ENCODE peak calls at places on chromosomes 1 and 21, in eight cellular contexts. W, J, P, D, R, E, H and O are unnamed samples.

GRCh38 chr1:108880850-108881249 is 4.1 kb downstream of the GPSM2 start:
- DNase-seq in R (no peak), H (no peak), P (no peak), E (no peak), D (no peak), W (no peak), J (no peak), O (no peak)

GRCh38 chr1:219837274-219837993 is 90.9 kb downstream of the SLC30A10 start:
- DNase-seq in W (no peak), R (peak), H (no peak), D (peak), P (peak), E (peak), J (no peak), O (no peak)

GRCh38 chr1:113519561-113519960 is 129.2 kb downstream of the MAGI3 start:
- DNase-seq in H (no peak), E (no peak), W (no peak), D (no peak), J (no peak), R (no peak), P (peak), O (no peak)

GRCh38 chr21:32545948-32546441 is 39.3 kb downstream of the TCP10L start:
- DNase-seq in E (no peak), R (no peak), D (no peak), P (no peak), H (no peak), W (no peak), J (no peak), O (no peak)

GRCh38 chr21:34700605-34701004 is 31.8 kb downstream of the CLIC6 start:
- DNase-seq in W (no peak), R (no peak), D (no peak), E (no peak), J (peak), P (no peak), H (no peak), O (no peak)

GRCh38 chr21:45386728-45387371 is 18.1 kb upstream of the COL18A1 start:
- DNase-seq in D (no peak), P (peak), H (peak), W (peak), E (no peak), J (no peak), R (no peak), O (no peak)

GRCh38 chr1:180946056-180946455 is 33.4 kb downstream of the KIAA1614 start:
- DNase-seq in E (no peak), R (no peak), H (no peak), P (no peak), J (no peak), W (no peak), D (no peak), O (no peak)

GRCh38 chr1:42845866-42846256 is 552 bp upstream of the ZNF691 start:
- DNase-seq in R (peak), J (no peak), D (no peak), W (no peak), E (peak), P (no peak), H (no peak), O (no peak)

GRCh38 chr21:33655591-33656221 is 13.4 kb downstream of the ITSN1 start:
- DNase-seq in H (no peak), P (peak), E (no peak), J (no peak), R (no peak), W (peak), D (no peak), O (no peak)

GRCh38 chr1:94694234-94694915 is 125.8 kb upstream of the SLC44A3 start:
- DNase-seq in W (no peak), H (no peak), E (no peak), P (no peak), D (no peak), R (no peak), J (no peak), O (no peak)

GRCh38 chr1:32094721-32095521 is 12.9 kb upstream of the KPNA6 start:
- DNase-seq in R (no peak), D (no peak), H (no peak), P (peak), E (no peak), W (peak), J (no peak), O (no peak)

GRCh38 chr1:209491897-209492296 is 91.6 kb upstream of the CAMK1G start:
- DNase-seq in P (no peak), R (no peak), J (no peak), W (no peak), H (no peak), D (no peak), E (no peak), O (no peak)

GRCh38 chr1:3119748-3120524 is 50.9 kb downstream of the PRDM16 start:
- DNase-seq in J (no peak), R (no peak), D (no peak), E (no peak), P (no peak), W (no peak), H (no peak), O (no peak)

GRCh38 chr1:210378721-210379120 is 50.0 kb downstream of the HHAT start:
- DNase-seq in E (no peak), P (no peak), R (no peak), W (no peak), H (no peak), D (no peak), J (no peak), O (no peak)

GRCh38 chr1:3419415-3420204 is 34.9 kb upstream of the ARHGEF16 start:
- DNase-seq in W (no peak), P (no peak), J (no peak), R (no peak), H (no peak), E (no peak), D (no peak), O (no peak)

GRCh38 chr1:156119503-156120209 is 5.1 kb downstream of the LMNA start:
- DNase-seq in J (no peak), H (peak), W (no peak), E (no peak), D (no peak), P (peak), R (no peak), O (no peak)

GRCh38 chr21:34908424-34909055 is 140.6 kb downstream of the RUNX1 start:
- DNase-seq in J (no peak), H (no peak), E (no peak), W (no peak), P (peak), R (no peak), D (no peak), O (no peak)

GRCh38 chr1:152347116-152347728 is 12.6 kb downstream of the FLG2 start:
- DNase-seq in E (no peak), R (peak), W (peak), H (no peak), D (peak), J (no peak), P (peak), O (no peak)

GRCh38 chr1:246794261-246795093 is 70.3 kb downstream of the SCCPDH start:
- DNase-seq in H (no peak), D (no peak), R (peak), E (no peak), W (no peak), P (no peak), J (no peak), O (no peak)

GRCh38 chr1:201551877-201552731 is 13.2 kb downstream of the NAV1 start:
- DNase-seq in J (no peak), R (no peak), E (no peak), P (no peak), W (no peak), D (no peak), H (no peak), O (no peak)

GRCh38 chr1:76257823-76258222 is 183.3 kb downstream of the ST6GALNAC3 start:
- DNase-seq in E (no peak), P (no peak), J (no peak), H (no peak), W (no peak), D (no peak), R (no peak), O (no peak)

GRCh38 chr1:85330711-85331290 is 54.4 kb upstream of the BCL10 start:
- DNase-seq in J (no peak), W (no peak), H (peak), R (no peak), P (no peak), D (no peak), E (no peak), O (no peak)

GRCh38 chr21:36456714-36457399 is 23.1 kb downstream of the CLDN14 start:
- DNase-seq in J (no peak), R (no peak), H (no peak), W (no peak), D (no peak), E (no peak), P (no peak), O (no peak)

GRCh38 chr1:245278846-245279245 is 124.1 kb downstream of the KIF26B start:
- DNase-seq in E (no peak), P (no peak), J (no peak), D (no peak), W (no peak), H (no peak), R (no peak), O (no peak)

GRCh38 chr1:159908255-159908905 is 8.4 kb upstream of the CFAP45 start:
- DNase-seq in H (no peak), R (no peak), W (no peak), P (no peak), E (no peak), J (no peak), D (no peak), O (no peak)

GRCh38 chr1:36156329-36157114 is 562 bp downstream of the MAP7D1 start:
- DNase-seq in E (peak), H (peak), P (peak), W (peak), D (peak), R (peak), J (peak), O (no peak)

GRCh38 chr1:14137411-14138134 is 437.6 kb downstream of the PRDM2 start:
- DNase-seq in R (no peak), J (no peak), P (no peak), W (no peak), D (no peak), H (no peak), E (no peak), O (no peak)

GRCh38 chr1:30774550-30775432 is 17.2 kb upstream of the LAPTM5 start:
- DNase-seq in D (no peak), J (no peak), P (no peak), R (no peak), W (no peak), E (no peak), H (no peak), O (no peak)

GRCh38 chr21:37710555-37711293 is 205.5 kb downstream of the KCNJ6 start:
- DNase-seq in D (no peak), W (no peak), J (no peak), P (peak), H (no peak), E (no peak), R (no peak), O (no peak)

GRCh38 chr1:10622896-10623295 is 148.1 kb downstream of the PEX14 start:
- DNase-seq in E (no peak), P (no peak), R (no peak), D (no peak), H (no peak), J (no peak), W (no peak), O (no peak)

GRCh38 chr1:41739061-41739955 is 179.4 kb downstream of the HIVEP3 start:
- DNase-seq in J (peak), R (no peak), E (no peak), P (peak), W (peak), H (peak), D (peak), O (peak)

GRCh38 chr1:17170571-17170970 is 34.4 kb upstream of the PADI1 start:
- DNase-seq in H (no peak), E (no peak), W (no peak), R (no peak), J (no peak), P (no peak), D (no peak), O (no peak)

GRCh38 chr1:59667020-59667419 is 147.7 kb upstream of the HOOK1 start:
- DNase-seq in E (no peak), J (no peak), R (no peak), P (no peak), W (no peak), H (no peak), D (no peak), O (no peak)

GRCh38 chr1:96926176-96926575 is 204.6 kb downstream of the PTBP2 start:
- DNase-seq in E (no peak), P (no peak), H (no peak), J (no peak), R (no peak), W (no peak), D (no peak), O (no peak)

GRCh38 chr1:118739421-118739930 is 248.7 kb downstream of the TBX15 start:
- DNase-seq in R (peak), J (no peak), H (no peak), P (no peak), W (no peak), E (peak), D (no peak), O (no peak)

DNA sequence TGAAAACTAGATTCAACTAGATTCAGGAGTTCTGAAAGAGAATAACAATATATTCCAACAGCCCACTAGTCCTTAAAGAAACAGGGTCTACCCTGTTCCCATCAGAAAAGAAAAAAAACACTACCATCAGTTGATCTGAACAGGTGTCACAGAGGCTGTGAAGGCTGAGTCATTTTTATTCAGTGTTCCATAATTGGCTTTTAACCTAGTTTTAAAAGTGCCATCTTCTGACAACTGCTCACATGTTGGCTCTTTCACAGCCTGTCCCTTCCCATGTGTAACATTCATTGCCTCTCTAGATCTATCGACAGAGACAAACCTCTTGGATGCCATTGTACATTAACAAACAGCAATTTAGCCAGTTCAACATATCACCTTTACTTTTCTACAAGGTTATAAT is 243.7 kb downstream of the TBX15 start:
- DNase-seq in P (no peak), D (no peak), H (no peak), J (no peak), W (no peak), R (no peak), E (no peak), O (no peak)
- H3K27ac ChIP-seq in P (no peak), D (no peak), H (no peak), J (no peak), W (no peak), R (no peak), E (no peak), O (no peak)

GRCh38 chr1:207811920-207812720 is 60.3 kb downstream of the CD46 start:
- DNase-seq in E (no peak), P (peak), D (no peak), H (peak), W (peak), J (no peak), R (peak), O (peak)

GRCh38 chr1:207813946-207814345 is 62.1 kb downstream of the CD46 start:
- DNase-seq in H (no peak), J (no peak), D (no peak), E (no peak), R (no peak), W (no peak), P (no peak), O (no peak)

GRCh38 chr1:207814469-207814868 is 62.6 kb downstream of the CD46 start:
- DNase-seq in E (no peak), P (no peak), J (no peak), W (no peak), R (no peak), H (no peak), D (no peak), O (no peak)

GRCh38 chr1:207813513-207813881 is 61.6 kb downstream of the CD46 start:
- DNase-seq in J (no peak), P (no peak), R (no peak), H (no peak), E (no peak), D (no peak), W (no peak), O (no peak)

DNA sequence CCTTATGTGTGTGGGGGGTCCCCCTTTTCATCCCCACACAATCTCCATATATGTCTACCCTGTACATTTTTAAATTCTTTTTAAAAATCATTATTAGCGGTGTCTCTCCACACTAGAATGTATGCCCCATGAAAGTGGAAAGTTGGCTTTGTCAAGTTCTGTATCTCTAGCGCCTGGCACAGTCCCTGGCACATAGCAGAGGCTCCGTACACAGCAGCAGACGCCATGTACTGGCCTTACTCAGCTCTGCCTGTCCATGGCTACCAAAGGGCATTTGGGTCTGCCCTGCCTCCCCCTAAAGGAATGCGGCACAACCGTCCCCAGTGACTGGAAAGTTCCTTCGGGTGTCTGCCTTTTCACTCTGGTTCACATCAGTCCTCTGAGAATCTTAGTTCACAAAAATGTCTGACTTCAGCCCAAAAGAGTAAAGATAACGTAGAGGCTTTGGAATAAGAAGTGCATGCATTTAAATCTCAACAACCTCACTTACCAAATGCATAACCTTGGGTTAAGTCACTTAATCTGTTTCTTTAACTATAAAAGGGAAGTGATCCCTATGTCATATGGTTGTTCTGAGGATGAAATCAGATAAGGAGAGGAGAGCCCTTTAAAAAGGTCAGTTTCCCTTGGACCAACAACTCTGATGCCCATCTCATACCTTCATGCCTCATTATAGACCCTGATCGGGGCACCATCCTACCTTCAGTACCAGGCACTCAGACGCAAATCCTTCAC is 61.1 kb downstream of the CD46 start:
- DNase-seq in J (no peak), E (no peak), H (no peak), R (no peak), P (no peak), W (no peak), D (no peak), O (no peak)
- H3K4me3 ChIP-seq in J (peak), E (no peak), H (no peak), R (no peak), P (no peak), W (no peak), D (no peak), O (no peak)

DNA sequence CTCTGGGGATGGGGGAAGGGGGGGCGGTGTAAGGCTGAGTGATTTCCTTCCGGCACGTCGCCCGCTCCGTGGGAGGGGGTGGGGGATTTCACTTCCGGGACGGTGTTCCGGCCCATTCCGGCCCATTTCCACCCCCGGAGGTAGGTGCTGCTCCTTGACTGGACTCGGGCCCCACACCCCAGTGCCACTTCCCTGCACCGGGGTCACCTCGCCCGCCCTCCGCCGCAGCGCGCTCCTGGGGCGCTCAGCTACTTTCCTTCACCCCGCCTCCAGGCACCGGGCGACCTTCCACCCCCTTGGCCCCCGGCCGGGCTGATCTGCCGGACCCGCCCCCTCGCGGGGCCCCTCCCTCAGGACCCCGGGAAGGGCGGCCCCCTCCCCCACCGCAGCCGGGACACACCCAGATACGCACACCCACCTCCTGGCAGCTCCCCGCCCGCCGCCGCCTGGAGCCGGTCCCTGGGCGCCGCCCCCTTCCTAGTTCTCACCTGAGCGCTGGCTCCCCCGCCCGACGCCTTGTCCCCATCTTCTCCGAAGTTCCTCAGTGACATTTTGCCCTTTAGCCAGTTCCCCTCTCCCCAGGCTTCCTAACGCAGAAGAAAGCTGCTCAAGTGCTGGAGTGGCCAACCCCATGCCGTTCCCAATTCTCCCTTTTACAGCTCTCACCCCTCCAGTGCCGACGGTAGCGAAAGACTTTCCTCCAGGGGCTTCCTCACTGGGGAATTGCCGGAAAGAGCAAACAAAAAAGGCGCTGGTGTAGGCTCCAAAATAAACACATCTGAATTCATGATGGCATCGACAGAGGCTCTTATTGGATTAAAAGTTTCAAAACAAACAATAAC is at the start of gene ZBTB37:
- DNase-seq in E (peak), H (peak), R (peak), P (peak), W (peak), D (peak), J (peak), O (peak)
- H3K27ac ChIP-seq in E (peak), H (peak), R (peak), P (peak), W (peak), D (peak), J (peak), O (peak)

DNA sequence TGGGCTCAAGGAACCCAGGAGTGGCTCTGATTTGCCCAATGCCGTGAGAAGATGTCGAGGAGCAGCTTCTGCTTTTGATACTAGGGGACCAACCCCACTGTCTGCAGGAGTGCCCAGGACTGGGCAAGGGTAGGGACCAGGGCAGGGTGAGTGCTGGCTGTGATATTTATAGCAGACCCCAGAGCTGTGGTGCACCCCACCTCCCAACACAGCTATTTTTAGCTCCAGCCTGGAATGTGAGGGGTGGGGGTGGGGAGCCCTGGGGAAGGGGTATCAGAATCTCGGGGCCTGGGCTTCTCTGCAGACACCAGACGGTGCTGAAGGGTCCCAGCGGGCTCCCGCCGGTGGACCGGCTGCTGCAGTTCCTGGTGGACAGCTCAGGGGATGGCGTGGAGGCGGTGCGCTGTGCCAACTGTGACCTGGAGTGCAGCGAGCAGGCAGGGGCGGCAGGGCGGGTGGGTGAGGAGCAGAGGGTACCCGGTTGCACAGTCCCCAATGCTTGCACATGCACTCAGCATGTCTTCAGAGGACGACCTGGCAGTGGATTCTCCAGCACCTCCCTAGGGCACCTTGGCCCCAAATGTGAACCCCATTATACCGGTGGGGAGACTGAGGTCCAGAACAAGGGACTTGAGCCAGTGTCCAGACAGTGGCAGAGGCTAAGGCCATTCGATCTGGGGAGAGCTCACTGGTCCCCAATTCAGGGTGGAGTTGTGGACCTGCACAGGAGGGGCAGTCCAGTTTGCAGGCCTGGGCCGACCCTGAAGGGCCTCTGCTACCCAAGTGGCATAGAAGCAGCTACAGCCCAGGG is 1.4 kb downstream of the RNF207 start:
- DNase-seq in R (no peak), H (peak), E (no peak), D (no peak), P (no peak), J (no peak), W (no peak), O (no peak)
- H3K4me3 ChIP-seq in R (no peak), H (peak), E (no peak), D (no peak), P (no peak), J (peak), W (no peak), O (no peak)